ENCODE peak calls at places on chromosomes 6 and 20, in five cellular contexts. One of them, this sample, is unnamed.

GRCh38 chr6:149895702-149896310 is 2.1 kb downstream of the RAET1E start:
- DNase-seq in dorsolateral prefrontal cortex: no peak
- DNase-seq in uterus: peak; percentile 71
- DNase-seq in tibial artery: peak; percentile 63
- DNase-seq in kidney epithelial cell: no peak
- DNase-seq in this sample: peak; percentile 22

GRCh38 chr20:48697845-48698491 is 129.8 kb downstream of the PREX1 start:
- DNase-seq in dorsolateral prefrontal cortex: peak; percentile 68
- DNase-seq in uterus: no peak
- DNase-seq in tibial artery: peak; percentile 81
- DNase-seq in kidney epithelial cell: peak; percentile 44
- DNase-seq in this sample: no peak

GRCh38 chr6:119974430-119975159 is 625.0 kb upstream of the MAN1A1 start:
- DNase-seq in dorsolateral prefrontal cortex: no peak
- DNase-seq in uterus: no peak
- DNase-seq in tibial artery: no peak
- DNase-seq in kidney epithelial cell: no peak
- DNase-seq in this sample: no peak

GRCh38 chr20:48719598-48720255 is 108.1 kb downstream of the PREX1 start:
- DNase-seq in dorsolateral prefrontal cortex: no peak
- DNase-seq in uterus: no peak
- DNase-seq in tibial artery: no peak
- DNase-seq in kidney epithelial cell: no peak
- DNase-seq in this sample: no peak

GRCh38 chr6:152356659-152357058 is 280.5 kb downstream of the SYNE1 start:
- DNase-seq in dorsolateral prefrontal cortex: no peak
- DNase-seq in uterus: no peak
- DNase-seq in tibial artery: no peak
- DNase-seq in kidney epithelial cell: no peak
- DNase-seq in this sample: peak; percentile 46

GRCh38 chr20:5996765-5997164 is 46.3 kb downstream of the MCM8 start:
- DNase-seq in dorsolateral prefrontal cortex: no peak
- DNase-seq in uterus: no peak
- DNase-seq in tibial artery: no peak
- DNase-seq in kidney epithelial cell: no peak
- DNase-seq in this sample: peak; percentile 42

GRCh38 chr20:42589976-42590639 is 599.6 kb downstream of the PTPRT start:
- DNase-seq in dorsolateral prefrontal cortex: no peak
- DNase-seq in uterus: no peak
- DNase-seq in tibial artery: no peak
- DNase-seq in kidney epithelial cell: no peak
- DNase-seq in this sample: no peak

GRCh38 chr6:110430236-110430635 is 14.9 kb upstream of the DDO start:
- DNase-seq in dorsolateral prefrontal cortex: no peak
- DNase-seq in uterus: no peak
- DNase-seq in tibial artery: no peak
- DNase-seq in kidney epithelial cell: no peak
- DNase-seq in this sample: no peak

GRCh38 chr20:39935921-39936320 is 753.1 kb downstream of the MAFB start:
- DNase-seq in dorsolateral prefrontal cortex: no peak
- DNase-seq in uterus: no peak
- DNase-seq in tibial artery: no peak
- DNase-seq in kidney epithelial cell: no peak
- DNase-seq in this sample: no peak

GRCh38 chr20:37395921-37396519 is 50.1 kb downstream of the SRC start:
- DNase-seq in dorsolateral prefrontal cortex: no peak
- DNase-seq in uterus: no peak
- DNase-seq in tibial artery: no peak
- DNase-seq in kidney epithelial cell: no peak
- DNase-seq in this sample: no peak

GRCh38 chr6:150243620-150244314 is 100.9 kb downstream of the PPP1R14C start:
- DNase-seq in dorsolateral prefrontal cortex: no peak
- DNase-seq in uterus: no peak
- DNase-seq in tibial artery: no peak
- DNase-seq in kidney epithelial cell: no peak
- DNase-seq in this sample: no peak

GRCh38 chr20:61803416-61803902 is 262.2 kb downstream of the TAF4 start:
- DNase-seq in dorsolateral prefrontal cortex: peak; percentile 41
- DNase-seq in uterus: no peak
- DNase-seq in tibial artery: no peak
- DNase-seq in kidney epithelial cell: no peak
- DNase-seq in this sample: no peak

GRCh38 chr20:25057234-25058050 is 497 bp downstream of the ACSS1 start:
- DNase-seq in dorsolateral prefrontal cortex: peak; percentile 85
- DNase-seq in uterus: peak; percentile 65
- DNase-seq in tibial artery: peak; percentile 80
- DNase-seq in kidney epithelial cell: no peak
- DNase-seq in this sample: peak; percentile 78

GRCh38 chr20:1776608-1777475 is 118.4 kb upstream of the SIRPA start:
- DNase-seq in dorsolateral prefrontal cortex: peak; percentile 93
- DNase-seq in uterus: peak; percentile 82
- DNase-seq in tibial artery: peak; percentile 89
- DNase-seq in kidney epithelial cell: peak; percentile 34
- DNase-seq in this sample: peak; percentile 86

GRCh38 chr20:64071341-64072332 is 7.7 kb downstream of the RGS19 start:
- DNase-seq in dorsolateral prefrontal cortex: no peak
- DNase-seq in uterus: no peak
- DNase-seq in tibial artery: no peak
- DNase-seq in kidney epithelial cell: no peak
- DNase-seq in this sample: no peak

GRCh38 chr20:35120012-35120701 is 27.0 kb downstream of the EDEM2 start:
- DNase-seq in dorsolateral prefrontal cortex: no peak
- DNase-seq in uterus: no peak
- DNase-seq in tibial artery: peak; percentile 47
- DNase-seq in kidney epithelial cell: no peak
- DNase-seq in this sample: no peak

GRCh38 chr20:32231847-32232246 is 24.2 kb downstream of the POFUT1 start:
- DNase-seq in dorsolateral prefrontal cortex: no peak
- DNase-seq in uterus: no peak
- DNase-seq in tibial artery: no peak
- DNase-seq in kidney epithelial cell: no peak
- DNase-seq in this sample: no peak

GRCh38 chr6:127131772-127132171 is 13.3 kb downstream of the RSPO3 start:
- DNase-seq in dorsolateral prefrontal cortex: no peak
- DNase-seq in uterus: no peak
- DNase-seq in tibial artery: no peak
- DNase-seq in kidney epithelial cell: no peak
- DNase-seq in this sample: no peak

GRCh38 chr20:50186987-50187402 is 3.6 kb upstream of the CEBPB start:
- DNase-seq in dorsolateral prefrontal cortex: no peak
- DNase-seq in uterus: peak; percentile 57
- DNase-seq in tibial artery: peak; percentile 49
- DNase-seq in kidney epithelial cell: no peak
- DNase-seq in this sample: no peak

GRCh38 chr6:98657764-98658163 is 176.6 kb upstream of the POU3F2 start:
- DNase-seq in dorsolateral prefrontal cortex: no peak
- DNase-seq in uterus: no peak
- DNase-seq in tibial artery: peak; percentile 20
- DNase-seq in kidney epithelial cell: peak; percentile 2
- DNase-seq in this sample: peak; percentile 20

GRCh38 chr6:144543006-144543871 is 258.1 kb downstream of the UTRN start:
- DNase-seq in dorsolateral prefrontal cortex: no peak
- DNase-seq in uterus: no peak
- DNase-seq in tibial artery: no peak
- DNase-seq in kidney epithelial cell: no peak
- DNase-seq in this sample: no peak

GRCh38 chr20:51461306-51461705 is 81.2 kb downstream of the NFATC2 start:
- DNase-seq in dorsolateral prefrontal cortex: no peak
- DNase-seq in uterus: no peak
- DNase-seq in tibial artery: no peak
- DNase-seq in kidney epithelial cell: no peak
- DNase-seq in this sample: no peak

GRCh38 chr20:24495266-24495665 is 25.8 kb downstream of the SYNDIG1 start:
- DNase-seq in dorsolateral prefrontal cortex: no peak
- DNase-seq in uterus: no peak
- DNase-seq in tibial artery: no peak
- DNase-seq in kidney epithelial cell: no peak
- DNase-seq in this sample: no peak

GRCh38 chr20:61300741-61301140 is 48.7 kb downstream of the CDH4 start:
- DNase-seq in dorsolateral prefrontal cortex: no peak
- DNase-seq in uterus: no peak
- DNase-seq in tibial artery: no peak
- DNase-seq in kidney epithelial cell: no peak
- DNase-seq in this sample: no peak

GRCh38 chr6:134816300-134816699 is 133.6 kb downstream of the ALDH8A1 start:
- DNase-seq in dorsolateral prefrontal cortex: no peak
- DNase-seq in uterus: no peak
- DNase-seq in tibial artery: no peak
- DNase-seq in kidney epithelial cell: no peak
- DNase-seq in this sample: no peak

GRCh38 chr20:8094415-8094818 is 37.6 kb upstream of the PLCB1 start:
- DNase-seq in dorsolateral prefrontal cortex: no peak
- DNase-seq in uterus: peak; percentile 81
- DNase-seq in tibial artery: peak; percentile 81
- DNase-seq in kidney epithelial cell: no peak
- DNase-seq in this sample: no peak

GRCh38 chr6:3088853-3089445 is 20.7 kb downstream of the RIPK1 start:
- DNase-seq in dorsolateral prefrontal cortex: no peak
- DNase-seq in uterus: no peak
- DNase-seq in tibial artery: no peak
- DNase-seq in kidney epithelial cell: no peak
- DNase-seq in this sample: no peak

DNA sequence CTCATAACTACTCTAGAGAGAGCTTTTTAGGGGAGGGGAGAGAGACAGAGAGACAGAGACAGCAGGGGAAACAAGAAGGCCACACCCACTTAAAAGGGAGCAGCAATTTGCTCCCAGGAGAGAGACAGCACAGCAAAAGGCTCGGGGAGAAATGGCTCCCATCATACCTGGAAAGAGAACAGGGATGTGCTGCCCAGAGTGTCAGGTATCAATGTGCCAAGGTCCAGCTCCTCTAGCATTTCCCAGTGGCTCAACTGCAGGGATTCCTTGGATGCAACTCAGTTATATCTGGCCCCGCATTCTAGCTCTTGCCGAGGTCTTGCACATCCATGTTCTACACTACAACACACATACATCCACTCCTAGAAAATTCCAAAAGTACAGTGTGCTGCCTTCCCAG is 304.0 kb upstream of the CDYL start:
- DNase-seq in dorsolateral prefrontal cortex: no peak
- DNase-seq in uterus: no peak
- DNase-seq in tibial artery: no peak
- DNase-seq in kidney epithelial cell: no peak
- DNase-seq in this sample: no peak
- H3K27me3 ChIP-seq in dorsolateral prefrontal cortex: no peaks in the 10 kb centered on the region
- H3K27me3 ChIP-seq in uterus: no peaks in the 10 kb centered on the region
- H3K27me3 ChIP-seq in tibial artery: no peaks in the 10 kb centered on the region
- H3K27me3 ChIP-seq in kidney epithelial cell: no peaks in the 10 kb centered on the region
- H3K27me3 ChIP-seq in this sample: no peaks in the 10 kb centered on the region

GRCh38 chr6:163132050-163132750 is 282.3 kb upstream of the QKI start:
- DNase-seq in dorsolateral prefrontal cortex: no peak
- DNase-seq in uterus: no peak
- DNase-seq in tibial artery: no peak
- DNase-seq in kidney epithelial cell: no peak
- DNase-seq in this sample: no peak

GRCh38 chr6:163128324-163128723 is 286.2 kb upstream of the QKI start:
- DNase-seq in dorsolateral prefrontal cortex: no peak
- DNase-seq in uterus: no peak
- DNase-seq in tibial artery: no peak
- DNase-seq in kidney epithelial cell: no peak
- DNase-seq in this sample: no peak

GRCh38 chr6:163123098-163123497 is 291.4 kb upstream of the QKI start:
- DNase-seq in dorsolateral prefrontal cortex: no peak
- DNase-seq in uterus: no peak
- DNase-seq in tibial artery: no peak
- DNase-seq in kidney epithelial cell: no peak
- DNase-seq in this sample: no peak

GRCh38 chr6:163126741-163127140 is 287.8 kb upstream of the QKI start:
- DNase-seq in dorsolateral prefrontal cortex: no peak
- DNase-seq in uterus: no peak
- DNase-seq in tibial artery: no peak
- DNase-seq in kidney epithelial cell: no peak
- DNase-seq in this sample: no peak

DNA sequence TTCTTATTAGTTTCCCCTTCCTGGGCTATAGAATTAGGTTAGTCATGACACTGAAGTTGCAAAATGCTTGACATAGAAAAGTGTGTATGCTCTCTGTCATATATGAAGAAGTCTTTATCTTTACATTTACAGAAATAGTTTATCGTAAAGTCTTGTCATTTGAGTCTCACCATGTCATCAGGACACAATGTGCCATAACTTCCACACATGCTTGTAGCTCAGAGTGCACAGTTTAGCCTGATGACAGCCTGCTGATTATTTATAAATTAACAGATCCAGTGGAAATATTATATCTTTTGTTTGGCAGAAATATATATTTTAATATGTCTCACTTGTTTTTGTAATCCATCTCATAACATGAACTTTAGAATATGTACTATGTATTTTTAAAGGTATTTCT is 286.9 kb upstream of the QKI start:
- DNase-seq in dorsolateral prefrontal cortex: no peak
- DNase-seq in uterus: no peak
- DNase-seq in tibial artery: no peak
- DNase-seq in kidney epithelial cell: no peak
- DNase-seq in this sample: no peak
- H3K27me3 ChIP-seq in dorsolateral prefrontal cortex: no peaks in the 10 kb centered on the region
- H3K27me3 ChIP-seq in uterus: no peaks in the 10 kb centered on the region
- H3K27me3 ChIP-seq in tibial artery: no peaks in the 10 kb centered on the region
- H3K27me3 ChIP-seq in kidney epithelial cell: no peaks in the 10 kb centered on the region
- H3K27me3 ChIP-seq in this sample: no peaks in the 10 kb centered on the region

DNA sequence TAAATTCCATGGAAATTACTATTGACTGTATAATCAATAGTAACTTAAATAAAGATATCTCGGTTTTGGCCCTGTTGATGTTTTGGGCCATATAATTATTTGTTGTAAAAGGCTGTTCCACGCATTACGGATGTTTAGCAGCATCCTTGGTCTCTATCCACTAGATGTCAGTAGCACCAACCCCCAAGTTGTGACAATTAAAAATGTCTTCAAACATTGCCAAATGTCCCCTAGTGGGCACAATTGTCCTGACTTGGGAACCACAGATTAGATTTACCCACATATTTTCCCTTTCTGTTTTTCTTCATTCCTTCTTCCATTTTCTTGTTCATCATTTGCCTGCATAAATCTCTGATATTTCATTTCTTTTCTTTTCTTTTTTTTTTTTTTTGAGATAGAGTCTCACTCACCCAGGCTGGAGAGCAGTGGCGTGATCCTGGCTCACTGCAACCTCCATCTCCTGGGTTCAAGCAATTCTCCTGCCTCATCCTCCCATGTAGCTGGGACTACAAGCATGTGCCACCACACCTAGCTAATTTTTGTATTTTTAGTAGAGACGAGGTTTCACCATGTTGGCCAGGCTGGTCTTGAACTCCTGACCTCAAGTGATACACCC is 13.6 kb upstream of the WFDC8 start:
- DNase-seq in dorsolateral prefrontal cortex: no peak
- DNase-seq in uterus: no peak
- DNase-seq in tibial artery: no peak
- DNase-seq in kidney epithelial cell: peak; percentile 10
- DNase-seq in this sample: no peak
- H3K27me3 ChIP-seq in dorsolateral prefrontal cortex: peaks cover 8% of the 10 kb centered on the region
- H3K27me3 ChIP-seq in uterus: no peaks in the 10 kb centered on the region
- H3K27me3 ChIP-seq in tibial artery: peaks cover 13% of the 10 kb centered on the region
- H3K27me3 ChIP-seq in kidney epithelial cell: no peaks in the 10 kb centered on the region
- H3K27me3 ChIP-seq in this sample: no peaks in the 10 kb centered on the region

GRCh38 chr20:56630086-56630493 is 984 bp downstream of the TFAP2C start:
- DNase-seq in dorsolateral prefrontal cortex: no peak
- DNase-seq in uterus: peak; percentile 21
- DNase-seq in tibial artery: no peak
- DNase-seq in kidney epithelial cell: peak; percentile 19
- DNase-seq in this sample: no peak
- H3K27me3 ChIP-seq in dorsolateral prefrontal cortex: peaks cover 99% of the 10 kb centered on the region
- H3K27me3 ChIP-seq in uterus: peaks cover 7% of the 10 kb centered on the region
- H3K27me3 ChIP-seq in tibial artery: peaks cover 91% of the 10 kb centered on the region
- H3K27me3 ChIP-seq in kidney epithelial cell: peaks cover 77% of the 10 kb centered on the region
- H3K27me3 ChIP-seq in this sample: no peaks in the 10 kb centered on the region